ENCODE peak calls at places on chromosomes 2 and 18, in six cellular contexts. X is left ventricle myocardium inferior, T is GM12865, N is fibroblast of lung, D is cardiac fibroblast, U is IMR-90. E is an unnamed sample.

GRCh38 chr2:85601771-85602475 is 575 bp downstream of the TMEM150A start:
- DNase-seq in N (peak), X (peak), D (peak), U (no peak), T (no peak), E (peak)

GRCh38 chr2:237446333-237446654 is 32.3 kb upstream of the COL6A3 start:
- DNase-seq in N (no peak), D (peak), U (no peak), X (no peak), T (no peak), E (no peak)

GRCh38 chr2:201777043-201777442 is 3.7 kb downstream of the ALS2 start:
- DNase-seq in T (no peak), U (peak), N (no peak), D (no peak), X (no peak), E (peak)

GRCh38 chr2:237060518-237061312 is 25.0 kb upstream of the COPS8 start:
- DNase-seq in N (peak), X (no peak), T (peak), U (peak), D (peak), E (peak)

GRCh38 chr2:24009680-24010476 is at the start of gene MFSD2B:
- DNase-seq in X (no peak), T (no peak), N (peak), D (no peak), U (no peak), E (peak)

GRCh38 chr2:197786010-197786877 is 1.1 kb upstream of the BOLL start:
- DNase-seq in D (no peak), T (peak), U (no peak), N (no peak), X (peak), E (no peak)

GRCh38 chr2:11676640-11677039 is 6.6 kb upstream of the NTSR2 start:
- DNase-seq in U (no peak), N (no peak), D (no peak), T (no peak), X (no peak), E (peak)

GRCh38 chr2:52402128-52402527 is 1365.5 kb upstream of the CHAC2 start:
- DNase-seq in D (no peak), T (no peak), U (no peak), N (no peak), X (no peak), E (no peak)

GRCh38 chr2:234410526-234410925 is 86.4 kb downstream of the ARL4C start:
- DNase-seq in U (no peak), X (no peak), T (no peak), D (no peak), N (no peak), E (no peak)

GRCh38 chr2:52115750-52116149 is 1083.8 kb upstream of the NRXN1 start:
- DNase-seq in U (no peak), X (no peak), T (no peak), D (no peak), N (peak), E (no peak)

GRCh38 chr2:110804915-110805314 is 72.5 kb downstream of the ACOXL start:
- DNase-seq in U (no peak), D (no peak), X (no peak), N (no peak), T (peak), E (no peak)

GRCh38 chr18:63285332-63285731 is 34.2 kb downstream of the BCL2 start:
- DNase-seq in U (no peak), X (no peak), D (no peak), N (no peak), T (peak), E (no peak)

GRCh38 chr2:23280401-23280800 is 104.6 kb upstream of the KLHL29 start:
- DNase-seq in N (no peak), T (no peak), X (no peak), U (no peak), D (no peak), E (no peak)

GRCh38 chr2:123468071-123468470 is 557.0 kb upstream of the CNTNAP5 start:
- DNase-seq in N (no peak), U (no peak), D (peak), X (no peak), T (no peak), E (no peak)

GRCh38 chr18:58615150-58616132 is 13.4 kb downstream of the ALPK2 start:
- DNase-seq in U (peak), N (no peak), T (peak), D (no peak), X (no peak), E (no peak)

GRCh38 chr2:42652086-42652485 is 83.7 kb downstream of the MTA3 start:
- DNase-seq in D (no peak), N (no peak), X (no peak), U (no peak), T (peak), E (no peak)

GRCh38 chr2:233807215-233807865 is 29.2 kb downstream of the MROH2A start:
- DNase-seq in D (no peak), X (no peak), U (no peak), T (no peak), N (no peak), E (no peak)

GRCh38 chr2:193894090-193894489 is 1699.4 kb upstream of the TMEFF2 start:
- DNase-seq in X (no peak), N (no peak), D (no peak), U (no peak), T (no peak), E (no peak)

GRCh38 chr2:33589444-33589843 is 9.7 kb downstream of the FAM98A start:
- DNase-seq in T (no peak), D (peak), U (peak), N (no peak), X (no peak), E (peak)

GRCh38 chr2:168687314-168687713 is 115.1 kb upstream of the NOSTRIN start:
- DNase-seq in U (peak), T (peak), N (peak), D (peak), X (no peak), E (peak)

GRCh38 chr2:205748660-205749059 is 66.4 kb downstream of the NRP2 start:
- DNase-seq in T (no peak), N (peak), X (no peak), U (peak), D (peak), E (no peak)

GRCh38 chr2:28678175-28678855 is 73.3 kb upstream of the PPP1CB start:
- DNase-seq in X (no peak), D (no peak), N (no peak), T (no peak), U (no peak), E (no peak)

GRCh38 chr2:136645458-136645857 is 119.9 kb upstream of the THSD7B start:
- DNase-seq in X (no peak), T (no peak), N (no peak), D (no peak), U (no peak), E (no peak)

GRCh38 chr18:28855524-28855923 is 678.6 kb upstream of the CDH2 start:
- DNase-seq in X (no peak), T (no peak), U (peak), N (peak), D (peak), E (peak)

GRCh38 chr2:8355046-8355445 is 326.8 kb upstream of the ID2 start:
- DNase-seq in D (no peak), U (peak), T (no peak), N (no peak), X (no peak), E (no peak)

GRCh38 chr2:126655500-126656310 is at the start of gene GYPC:
- DNase-seq in T (peak), X (peak), U (peak), D (peak), N (peak), E (peak)

GRCh38 chr2:238684362-238685326 is 163.2 kb upstream of the TWIST2 start:
- DNase-seq in D (peak), U (peak), N (peak), T (no peak), X (no peak), E (peak)

GRCh38 chr2:202452744-202453143 is 76.6 kb downstream of the BMPR2 start:
- DNase-seq in T (no peak), D (no peak), X (no peak), U (no peak), N (no peak), E (no peak)

GRCh38 chr2:98519851-98520250 is 75.2 kb downstream of the INPP4A start:
- DNase-seq in U (no peak), T (no peak), D (no peak), X (no peak), N (no peak), E (no peak)

GRCh38 chr2:37471994-37472393 is 127.6 kb downstream of the QPCT start:
- DNase-seq in U (peak), T (no peak), X (no peak), D (peak), N (peak), E (peak)

GRCh38 chr2:173652731-173653426 is 298.2 kb downstream of the CDCA7 start:
- DNase-seq in T (no peak), X (no peak), D (peak), U (peak), N (peak), E (peak)

GRCh38 chr2:180122874-180123273 is 115.8 kb upstream of the CWC22 start:
- DNase-seq in D (peak), U (peak), X (no peak), N (peak), T (no peak), E (peak)

GRCh38 chr2:6968319-6969100 is 51.3 kb downstream of the RNF144A start:
- DNase-seq in D (no peak), T (peak), U (no peak), X (peak), N (peak), E (peak)

GRCh38 chr2:178825183-178825582 is 18.0 kb upstream of the TTN start:
- DNase-seq in D (peak), X (no peak), T (no peak), N (peak), U (peak), E (peak)

GRCh38 chr18:31211047-31211446 is 48.4 kb upstream of the DSC1 start:
- DNase-seq in D (no peak), T (no peak), U (no peak), N (no peak), X (no peak), E (no peak)

GRCh38 chr2:218036371-218036770 is 32.7 kb upstream of the RUFY4 start:
- DNase-seq in U (no peak), T (peak), D (no peak), N (no peak), X (no peak), E (peak)

DNA sequence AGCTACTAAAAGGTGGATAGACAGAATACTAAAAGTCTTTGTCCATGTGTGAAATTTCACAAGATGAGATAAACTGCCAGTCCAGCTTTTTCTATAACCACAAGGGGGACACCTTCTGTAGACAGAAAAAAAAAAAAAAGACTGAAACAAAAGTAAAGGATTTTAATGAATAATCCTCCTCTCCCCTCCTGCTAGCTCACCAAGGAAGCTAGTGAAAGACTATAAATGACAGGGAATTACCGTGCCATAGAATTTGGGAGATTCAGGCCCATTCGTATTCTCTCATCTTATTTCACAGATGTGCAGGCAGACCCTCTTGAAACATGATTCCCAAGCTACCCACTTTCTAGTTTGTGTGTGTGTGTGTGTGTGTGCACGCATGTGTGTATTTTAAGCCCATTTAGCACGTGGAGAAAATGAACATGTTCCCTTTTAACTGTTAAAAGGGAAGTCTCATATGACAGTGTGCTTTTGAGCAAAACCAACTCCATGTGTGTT is 36.3 kb upstream of the SLC8A1 start:
- DNase-seq in N (peak), T (no peak), D (peak), X (no peak), U (peak), E (peak)
- TF ChIP-seq CTCF in N (peak), T (no peak), D (peak), X (peak), U (peak), E (peak)

GRCh38 chr2:231665208-231665921 is 43.0 kb upstream of the PTMA start:
- DNase-seq in T (no peak), X (no peak), D (no peak), N (no peak), U (no peak), E (no peak)

GRCh38 chr2:231668981-231669380 is 39.3 kb upstream of the PTMA start:
- DNase-seq in U (no peak), X (no peak), N (no peak), D (no peak), T (no peak), E (no peak)

GRCh38 chr2:231666171-231667095 is 41.9 kb upstream of the PTMA start:
- DNase-seq in T (peak), X (peak), U (peak), D (peak), N (peak), E (peak)

GRCh38 chr2:231667096-231667427 is 41.3 kb upstream of the PTMA start:
- DNase-seq in U (no peak), X (no peak), N (no peak), D (no peak), T (no peak), E (no peak)

GRCh38 chr2:231667497-231667896 is 40.8 kb upstream of the PTMA start:
- DNase-seq in T (no peak), N (no peak), D (no peak), X (no peak), U (no peak), E (no peak)
- H3K4me3 ChIP-seq in T (peak), N (no peak), D (no peak), X (peak), U (no peak), E (no peak)

DNA sequence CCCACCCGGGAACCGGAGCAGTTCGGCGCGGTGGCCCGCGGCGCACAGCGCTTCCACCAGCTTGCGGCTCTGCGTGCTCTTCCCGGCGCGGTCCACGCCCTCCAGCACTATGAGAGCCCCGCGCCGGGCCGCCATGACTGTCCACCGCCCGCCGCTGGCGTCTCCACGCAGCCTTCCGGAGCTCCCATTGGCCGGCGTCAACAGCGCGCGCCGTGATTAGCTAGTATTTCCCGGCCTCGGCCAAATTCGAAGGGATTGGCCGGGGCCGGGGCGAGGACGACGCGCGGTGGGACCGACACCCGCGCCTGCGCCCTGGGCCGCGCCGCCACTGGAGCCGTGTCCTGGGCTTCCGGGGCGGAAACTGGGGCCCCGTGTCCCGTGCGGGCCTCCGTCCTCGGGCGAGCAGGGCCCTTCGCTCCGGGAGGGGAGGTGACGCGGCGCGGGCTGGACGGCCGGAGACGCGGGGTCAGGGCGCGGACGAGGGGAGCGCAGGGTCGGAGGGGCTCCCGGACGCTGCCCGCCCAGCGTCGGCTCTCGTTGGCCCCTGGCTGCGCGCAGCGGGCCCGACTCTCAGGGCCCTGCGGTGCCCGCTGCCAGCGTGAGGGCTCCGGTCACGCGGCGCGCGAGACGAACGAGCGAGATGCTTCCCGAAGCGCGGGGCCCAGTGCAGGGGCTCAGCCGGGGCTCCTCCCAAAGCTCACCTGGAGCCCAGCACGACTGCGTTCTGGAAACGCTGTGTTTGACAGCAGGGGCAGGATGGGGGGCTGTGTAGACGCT is at the start of gene DTYMK:
- DNase-seq in D (peak), T (peak), N (peak), X (peak), U (peak), E (peak)
- TF ChIP-seq CTCF in D (no peak), T (no peak), N (no peak), X (no peak), U (no peak), E (no peak)

GRCh38 chr18:8793445-8794132 is 88.2 kb downstream of the MTCL1 start:
- DNase-seq in T (no peak), X (no peak), D (no peak), N (peak), U (no peak), E (no peak)

GRCh38 chr18:8792688-8793316 is 87.4 kb downstream of the MTCL1 start:
- DNase-seq in X (no peak), T (no peak), N (no peak), U (no peak), D (no peak), E (no peak)

GRCh38 chr18:8788503-8789429 is 83.4 kb downstream of the MTCL1 start:
- DNase-seq in U (peak), X (no peak), D (no peak), T (no peak), N (peak), E (peak)

GRCh38 chr18:8794133-8794986 is 89.0 kb downstream of the MTCL1 start:
- DNase-seq in T (no peak), D (peak), X (no peak), N (peak), U (peak), E (peak)

DNA sequence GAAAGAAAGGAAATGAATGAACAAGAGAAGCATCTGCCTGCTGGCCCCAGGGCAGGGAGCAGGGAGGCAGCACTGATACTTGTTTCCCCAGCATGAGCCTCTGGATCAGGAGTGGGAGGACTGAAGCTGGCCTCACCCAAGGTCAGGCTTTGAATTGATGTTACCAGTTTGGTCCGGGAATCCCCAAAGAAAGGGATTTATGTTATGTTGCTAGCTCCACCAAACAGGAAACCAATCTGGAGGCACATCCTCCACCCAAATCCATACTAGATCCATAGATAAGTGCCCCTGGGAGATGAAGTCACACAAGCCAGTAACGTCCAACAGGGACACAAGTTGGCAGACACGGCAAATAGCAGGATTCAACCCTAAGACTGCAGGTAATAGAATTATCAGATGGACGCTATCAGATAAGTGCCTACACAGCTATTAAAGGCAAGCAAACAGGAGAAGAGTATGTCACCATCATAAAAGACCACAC is 85.9 kb downstream of the MTCL1 start:
- DNase-seq in D (no peak), N (no peak), X (no peak), U (peak), T (no peak), E (no peak)
- H3K4me3 ChIP-seq in D (no peak), N (no peak), X (no peak), U (no peak), T (no peak), E (no peak)

DNA sequence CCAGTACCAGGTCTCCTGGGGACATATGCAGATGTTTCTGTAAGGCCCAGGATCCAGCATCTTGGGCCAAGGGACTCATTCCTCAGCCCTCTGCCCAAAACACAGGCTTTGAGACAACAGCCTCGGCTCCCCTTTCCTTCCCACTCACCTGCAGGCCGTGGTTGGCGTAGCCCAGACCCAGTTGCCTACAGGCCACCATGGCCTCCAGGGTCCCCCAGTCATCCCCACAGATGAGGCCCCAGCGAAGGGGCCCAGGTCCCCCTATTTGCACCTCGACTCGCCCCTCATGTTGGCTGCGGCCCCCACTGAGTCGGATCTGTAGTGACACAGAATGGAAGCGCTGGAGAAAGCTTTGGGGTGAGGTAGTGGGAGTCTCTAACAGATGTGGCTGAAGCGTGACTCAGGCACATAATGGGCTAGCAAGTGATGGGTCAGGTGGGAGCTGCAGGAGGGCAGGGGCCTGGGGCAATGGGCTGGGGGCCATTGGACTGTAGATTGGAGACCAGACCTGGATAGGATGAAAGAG is 5.8 kb downstream of the HTRA2 start:
- DNase-seq in T (no peak), U (no peak), D (no peak), N (no peak), X (no peak), E (no peak)
- TF ChIP-seq CTCF in T (no peak), U (no peak), D (no peak), N (no peak), X (no peak), E (no peak)

GRCh38 chr2:60556441-60556997 is 3.1 kb upstream of the BCL11A start:
- DNase-seq in U (no peak), D (no peak), X (no peak), T (no peak), N (no peak), E (no peak)
- H3K4me3 ChIP-seq in U (no peak), D (no peak), X (peak), T (peak), N (no peak), E (no peak)

GRCh38 chr2:209666296-209666695 is 105.3 kb upstream of the UNC80 start:
- DNase-seq in U (no peak), D (no peak), N (no peak), T (no peak), X (no peak), E (no peak)
- TF ChIP-seq CTCF in U (no peak), D (no peak), N (no peak), T (no peak), X (no peak), E (no peak)

GRCh38 chr2:189412330-189412953 is 28.8 kb upstream of the WDR75 start:
- DNase-seq in D (peak), U (peak), T (peak), X (no peak), N (peak), E (peak)
- H3K4me3 ChIP-seq in D (no peak), U (no peak), T (no peak), X (no peak), N (no peak), E (no peak)

GRCh38 chr2:41180392-41180791 is 728.5 kb upstream of the SLC8A1 start:
- DNase-seq in X (no peak), D (no peak), T (no peak), U (no peak), N (no peak), E (no peak)

GRCh38 chr2:41187683-41188082 is 735.8 kb upstream of the SLC8A1 start:
- DNase-seq in U (no peak), T (no peak), D (no peak), X (no peak), N (no peak), E (no peak)

GRCh38 chr2:41182961-41183360 is 731.1 kb upstream of the SLC8A1 start:
- DNase-seq in T (no peak), D (no peak), N (no peak), X (no peak), U (no peak), E (no peak)
- TF ChIP-seq CTCF in T (no peak), D (no peak), N (no peak), X (no peak), U (no peak), E (no peak)